ENCODE peak calls at places on chromosomes 13 and 19, in six cellular contexts. B is heart right ventricle, Q is left cardiac atrium, R is astrocyte of the spinal cord, V is progenitor cell of endocrine pancreas, D is mammary epithelial cell. M is an unnamed sample.

GRCh38 chr13:70792121-70792520 is 683.9 kb upstream of the KLHL1 start:
- DNase-seq in D (no peak), Q (no peak), R (no peak), V (no peak), B (no peak), M (no peak)

GRCh38 chr13:97257228-97257755 is 35.2 kb downstream of the MBNL2 start:
- DNase-seq in V (no peak), R (no peak), D (no peak), Q (no peak), B (no peak), M (no peak)

GRCh38 chr13:112634102-112634501 is 46.1 kb upstream of the TUBGCP3 start:
- DNase-seq in D (no peak), V (no peak), R (no peak), B (no peak), Q (no peak), M (no peak)

GRCh38 chr19:50835103-50835784 is 1.9 kb upstream of the KLK15 start:
- DNase-seq in Q (no peak), D (peak; percentile 11), B (no peak), V (no peak), R (no peak), M (peak; percentile 51)

GRCh38 chr19:17948967-17949930 is 16.4 kb downstream of the CCDC124 start:
- DNase-seq in R (no peak), B (no peak), V (no peak), Q (no peak), D (no peak), M (no peak)

GRCh38 chr19:48396010-48396870 is 2.8 kb downstream of the GRIN2D start:
- DNase-seq in V (no peak), B (no peak), R (no peak), Q (no peak), D (no peak), M (no peak)

GRCh38 chr19:35154535-35155406 is at the start of gene FXYD5:
- DNase-seq in B (peak; percentile 78), V (no peak), R (peak; percentile 70), D (peak; percentile 66), Q (peak; percentile 84), M (peak; percentile 58)

GRCh38 chr19:5805465-5806132 is 732 bp downstream of the NRTN start:
- DNase-seq in V (peak; percentile 84), B (peak; percentile 58), Q (peak; percentile 77), D (peak; percentile 21), R (peak; percentile 26), M (peak; percentile 87)

GRCh38 chr19:10808937-10809655 is 26.9 kb downstream of the TMED1 start:
- DNase-seq in B (no peak), D (peak; percentile 72), V (no peak), R (peak; percentile 82), Q (no peak), M (no peak)

GRCh38 chr19:13794388-13794751 is 873 bp upstream of the ZSWIM4 start:
- DNase-seq in Q (peak; percentile 83), V (no peak), D (peak; percentile 70), B (peak; percentile 86), R (peak; percentile 92), M (peak; percentile 89)

GRCh38 chr13:39656325-39656677 is 839 bp downstream of the COG6 start:
- DNase-seq in B (no peak), V (no peak), R (peak; percentile 11), D (peak; percentile 23), Q (no peak), M (no peak)

GRCh38 chr19:35742121-35742724 is at the start of gene IGFLR1:
- DNase-seq in V (no peak), D (no peak), R (no peak), B (no peak), Q (no peak), M (no peak)

GRCh38 chr13:73307481-73307880 is 248.7 kb downstream of the KLF5 start:
- DNase-seq in B (no peak), Q (no peak), D (no peak), V (no peak), R (no peak), M (no peak)

GRCh38 chr19:57903298-57904174 is 12.9 kb downstream of the ZNF417 start:
- DNase-seq in R (peak; percentile 26), D (peak; percentile 26), V (no peak), B (no peak), Q (no peak), M (no peak)

GRCh38 chr13:31380728-31381127 is 181.0 kb downstream of the B3GLCT start:
- DNase-seq in Q (no peak), B (no peak), V (no peak), R (no peak), D (no peak), M (no peak)

GRCh38 chr13:106182404-106182803 is 353.1 kb downstream of the EFNB2 start:
- DNase-seq in R (peak; percentile 88), Q (no peak), V (no peak), B (no peak), D (peak; percentile 92), M (no peak)

GRCh38 chr13:99995104-99995502 is 13.5 kb downstream of the ZIC2 start:
- DNase-seq in V (no peak), Q (no peak), B (no peak), R (peak; percentile 71), D (no peak), M (no peak)

GRCh38 chr13:97559030-97559429 is 125.1 kb downstream of the RAP2A start:
- DNase-seq in R (no peak), B (no peak), D (no peak), Q (no peak), V (no peak), M (no peak)

GRCh38 chr19:39403331-39404312 is 3.0 kb upstream of the ZFP36 start:
- DNase-seq in D (peak; percentile 93), B (peak; percentile 99), V (no peak), R (peak; percentile 99), Q (peak; percentile 99), M (peak; percentile 91)

M was measured in body of pancreas.